ENCODE peak calls at places on chromosomes 4 and X, in five cellular contexts. One of them, this sample, is unnamed.

GRCh38 chr4:11605597-11605996 is 176.9 kb upstream of the HS3ST1 start:
- DNase-seq in HepG2: no peak
- DNase-seq in mammary epithelial cell: no peak
- DNase-seq in lower lobe of right lung: no peak
- DNase-seq in A549: no peak
- DNase-seq in this sample: no peak

GRCh38 chrX:136766785-136767103 is 14.0 kb downstream of the ARHGEF6 start:
- DNase-seq in A549: no peak
- DNase-seq in mammary epithelial cell: no peak
- DNase-seq in HepG2: no peak
- DNase-seq in lower lobe of right lung: no peak
- DNase-seq in this sample: no peak

GRCh38 chr4:113686950-113687718 is 74.4 kb downstream of the CAMK2D start:
- DNase-seq in lower lobe of right lung: no peak
- DNase-seq in HepG2: peak; percentile 11
- DNase-seq in A549: no peak
- DNase-seq in mammary epithelial cell: no peak
- DNase-seq in this sample: no peak

GRCh38 chr4:123452585-123452984 is 56.0 kb downstream of the SPRY1 start:
- DNase-seq in A549: peak; percentile 11
- DNase-seq in HepG2: peak; percentile 20
- DNase-seq in mammary epithelial cell: peak; percentile 91
- DNase-seq in lower lobe of right lung: peak; percentile 70
- DNase-seq in this sample: peak; percentile 69

GRCh38 chr4:151946718-151947117 is 185.9 kb upstream of the GATB start:
- DNase-seq in A549: no peak
- DNase-seq in mammary epithelial cell: no peak
- DNase-seq in HepG2: no peak
- DNase-seq in lower lobe of right lung: no peak
- DNase-seq in this sample: no peak

GRCh38 chr4:1216869-1217294 is 32.0 kb downstream of the CTBP1 start:
- DNase-seq in HepG2: no peak
- DNase-seq in lower lobe of right lung: no peak
- DNase-seq in A549: no peak
- DNase-seq in mammary epithelial cell: no peak
- DNase-seq in this sample: no peak

GRCh38 chr4:78510681-78511080 is 40.9 kb upstream of the ANXA3 start:
- DNase-seq in mammary epithelial cell: no peak
- DNase-seq in lower lobe of right lung: no peak
- DNase-seq in HepG2: no peak
- DNase-seq in A549: no peak
- DNase-seq in this sample: no peak

GRCh38 chrX:9646471-9647038 is 119.1 kb downstream of the GPR143 start:
- DNase-seq in lower lobe of right lung: no peak
- DNase-seq in mammary epithelial cell: no peak
- DNase-seq in HepG2: no peak
- DNase-seq in A549: no peak
- DNase-seq in this sample: no peak

GRCh38 chr4:60201052-60201673 is 999.0 kb upstream of the ADGRL3 start:
- DNase-seq in lower lobe of right lung: peak; percentile 39
- DNase-seq in HepG2: peak; percentile 24
- DNase-seq in A549: peak; percentile 45
- DNase-seq in mammary epithelial cell: peak; percentile 22
- DNase-seq in this sample: peak; percentile 32

GRCh38 chr4:168304744-168305459 is 13.7 kb downstream of the DDX60 start:
- DNase-seq in A549: peak; percentile 76
- DNase-seq in lower lobe of right lung: no peak
- DNase-seq in HepG2: no peak
- DNase-seq in mammary epithelial cell: peak; percentile 95
- DNase-seq in this sample: peak; percentile 72

GRCh38 chrX:22338740-22339139 is 66.0 kb downstream of the CBLL2 start:
- DNase-seq in lower lobe of right lung: no peak
- DNase-seq in A549: no peak
- DNase-seq in HepG2: no peak
- DNase-seq in mammary epithelial cell: peak; percentile 2
- DNase-seq in this sample: no peak

GRCh38 chr4:86963697-86964096 is 28.9 kb downstream of the AFF1 start:
- DNase-seq in lower lobe of right lung: no peak
- DNase-seq in HepG2: no peak
- DNase-seq in mammary epithelial cell: peak; percentile 73
- DNase-seq in A549: peak; percentile 78
- DNase-seq in this sample: no peak

GRCh38 chr4:55186123-55186522 is 60.7 kb upstream of the KDR start:
- DNase-seq in mammary epithelial cell: no peak
- DNase-seq in A549: no peak
- DNase-seq in lower lobe of right lung: no peak
- DNase-seq in HepG2: no peak
- DNase-seq in this sample: no peak

GRCh38 chrX:153970398-153971123 is 1.1 kb downstream of the HCFC1 start:
- DNase-seq in HepG2: peak; percentile 29
- DNase-seq in lower lobe of right lung: no peak
- DNase-seq in A549: peak; percentile 76
- DNase-seq in mammary epithelial cell: peak; percentile 47
- DNase-seq in this sample: no peak

GRCh38 chr4:64870558-64870957 is 461.3 kb upstream of the TECRL start:
- DNase-seq in HepG2: no peak
- DNase-seq in A549: no peak
- DNase-seq in mammary epithelial cell: no peak
- DNase-seq in lower lobe of right lung: no peak
- DNase-seq in this sample: no peak

GRCh38 chr4:6681191-6681590 is 12.5 kb upstream of the S100P start:
- DNase-seq in mammary epithelial cell: no peak
- DNase-seq in lower lobe of right lung: no peak
- DNase-seq in HepG2: no peak
- DNase-seq in A549: no peak
- DNase-seq in this sample: no peak

GRCh38 chr4:189940178-189941004 is at the start of gene FRG1:
- DNase-seq in A549: peak; percentile 93
- DNase-seq in mammary epithelial cell: peak; percentile 95
- DNase-seq in HepG2: peak; percentile 88
- DNase-seq in lower lobe of right lung: peak; percentile 96
- DNase-seq in this sample: peak; percentile 84

GRCh38 chr4:169208516-169208915 is 62.2 kb downstream of the SH3RF1 start:
- DNase-seq in lower lobe of right lung: no peak
- DNase-seq in HepG2: no peak
- DNase-seq in A549: no peak
- DNase-seq in mammary epithelial cell: peak; percentile 29
- DNase-seq in this sample: no peak

GRCh38 chr4:8101796-8102355 is 56.7 kb downstream of the ABLIM2 start:
- DNase-seq in lower lobe of right lung: no peak
- DNase-seq in mammary epithelial cell: no peak
- DNase-seq in A549: no peak
- DNase-seq in HepG2: no peak
- DNase-seq in this sample: no peak
- H3K27ac ChIP-seq in lower lobe of right lung: no peak overlapping the region
- H3K27ac ChIP-seq in mammary epithelial cell: no peak overlapping the region
- H3K27ac ChIP-seq in A549: peak overlapping the region; percentile 47
- H3K27ac ChIP-seq in HepG2: no peak overlapping the region
- H3K27ac ChIP-seq in this sample: peak overlapping the region; percentile 95

GRCh38 chr4:119559044-119559647 is 69.5 kb downstream of the PDE5A start:
- DNase-seq in lower lobe of right lung: no peak
- DNase-seq in mammary epithelial cell: peak; percentile 19
- DNase-seq in A549: peak; percentile 37
- DNase-seq in HepG2: peak; percentile 39
- DNase-seq in this sample: peak; percentile 21
- TF ChIP-seq CTCF in lower lobe of right lung: peak; percentile 46
- TF ChIP-seq CTCF in mammary epithelial cell: peak; percentile 52
- TF ChIP-seq CTCF in A549: peak; percentile 52
- TF ChIP-seq CTCF in HepG2: peak; percentile 33
- TF ChIP-seq CTCF in this sample: peak; percentile 45

GRCh38 chr4:164438321-164438720 is 315.6 kb upstream of the SMIM31 start:
- DNase-seq in mammary epithelial cell: peak; percentile 66
- DNase-seq in HepG2: no peak
- DNase-seq in lower lobe of right lung: no peak
- DNase-seq in A549: no peak
- DNase-seq in this sample: no peak

GRCh38 chr4:164439037-164439436 is 314.9 kb upstream of the SMIM31 start:
- DNase-seq in A549: no peak
- DNase-seq in HepG2: no peak
- DNase-seq in lower lobe of right lung: no peak
- DNase-seq in mammary epithelial cell: no peak
- DNase-seq in this sample: no peak

GRCh38 chr4:164440196-164440595 is 313.7 kb upstream of the SMIM31 start:
- DNase-seq in lower lobe of right lung: no peak
- DNase-seq in HepG2: no peak
- DNase-seq in mammary epithelial cell: peak; percentile 88
- DNase-seq in A549: no peak
- DNase-seq in this sample: peak; percentile 64

GRCh38 chr4:164442167-164442566 is 311.8 kb upstream of the SMIM31 start:
- DNase-seq in mammary epithelial cell: peak; percentile 38
- DNase-seq in A549: no peak
- DNase-seq in HepG2: no peak
- DNase-seq in lower lobe of right lung: no peak
- DNase-seq in this sample: peak; percentile 14

GRCh38 chr4:164441131-164441530 is 312.8 kb upstream of the SMIM31 start:
- DNase-seq in lower lobe of right lung: no peak
- DNase-seq in HepG2: no peak
- DNase-seq in A549: no peak
- DNase-seq in mammary epithelial cell: no peak
- DNase-seq in this sample: no peak
- H3K27ac ChIP-seq in lower lobe of right lung: no peak overlapping the region
- H3K27ac ChIP-seq in HepG2: no peak overlapping the region
- H3K27ac ChIP-seq in A549: no peak overlapping the region
- H3K27ac ChIP-seq in mammary epithelial cell: no peak overlapping the region
- H3K27ac ChIP-seq in this sample: no peak overlapping the region

GRCh38 chrX:138037548-138037947 is 471.6 kb downstream of the ZIC3 start:
- DNase-seq in lower lobe of right lung: no peak
- DNase-seq in A549: no peak
- DNase-seq in mammary epithelial cell: no peak
- DNase-seq in HepG2: no peak
- DNase-seq in this sample: no peak

GRCh38 chrX:138031715-138032114 is 465.8 kb downstream of the ZIC3 start:
- DNase-seq in HepG2: no peak
- DNase-seq in lower lobe of right lung: no peak
- DNase-seq in mammary epithelial cell: no peak
- DNase-seq in A549: no peak
- DNase-seq in this sample: no peak

DNA sequence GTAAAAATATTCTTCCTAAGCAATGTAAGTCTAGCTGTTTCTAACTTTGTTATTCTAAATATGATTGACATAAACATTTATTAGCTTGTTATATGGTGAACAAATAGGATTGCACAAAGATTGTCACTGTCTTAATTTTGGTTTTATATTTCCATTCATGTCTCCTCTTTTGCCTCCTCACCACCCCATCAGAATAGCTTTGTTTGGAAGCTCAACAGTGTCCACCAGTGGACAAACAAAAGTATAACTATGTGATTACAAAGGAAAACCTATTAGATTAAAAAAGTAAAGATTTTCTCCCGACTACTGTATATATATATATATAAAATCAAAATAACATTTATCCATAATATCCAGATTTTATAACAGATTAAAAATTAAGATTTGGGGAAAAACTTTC is 468.2 kb downstream of the ZIC3 start:
- DNase-seq in A549: peak; percentile 4
- DNase-seq in mammary epithelial cell: no peak
- DNase-seq in HepG2: no peak
- DNase-seq in lower lobe of right lung: no peak
- DNase-seq in this sample: no peak
- TF ChIP-seq CTCF in A549: no peak
- TF ChIP-seq CTCF in mammary epithelial cell: no peak
- TF ChIP-seq CTCF in HepG2: no peak
- TF ChIP-seq CTCF in lower lobe of right lung: no peak
- TF ChIP-seq CTCF in this sample: no peak

DNA sequence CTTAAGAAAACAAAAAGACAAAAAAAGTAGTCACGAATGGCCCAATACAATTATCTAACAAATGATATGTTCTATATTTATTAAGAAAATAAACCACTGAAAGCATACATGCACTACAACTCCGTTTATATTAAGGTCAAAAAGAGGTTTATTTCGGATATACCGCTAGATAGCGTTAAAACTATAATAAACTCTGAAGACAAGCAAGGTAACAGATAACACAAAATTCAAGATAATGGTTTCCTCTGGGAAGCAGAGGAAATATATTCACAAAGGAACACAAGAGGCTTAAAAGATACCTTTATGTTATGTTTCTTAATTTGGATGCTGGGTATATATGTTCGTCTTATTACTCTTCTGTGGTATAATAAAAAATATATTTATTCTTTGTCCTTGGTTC is 4.7 kb upstream of the FAM200B start:
- DNase-seq in A549: no peak
- DNase-seq in mammary epithelial cell: no peak
- DNase-seq in lower lobe of right lung: no peak
- DNase-seq in HepG2: no peak
- DNase-seq in this sample: no peak
- H3K27ac ChIP-seq in A549: peak overlapping the region; percentile 80
- H3K27ac ChIP-seq in mammary epithelial cell: peak overlapping the region; percentile 53
- H3K27ac ChIP-seq in lower lobe of right lung: no peak overlapping the region
- H3K27ac ChIP-seq in HepG2: peak overlapping the region; percentile 49
- H3K27ac ChIP-seq in this sample: no peak overlapping the region

DNA sequence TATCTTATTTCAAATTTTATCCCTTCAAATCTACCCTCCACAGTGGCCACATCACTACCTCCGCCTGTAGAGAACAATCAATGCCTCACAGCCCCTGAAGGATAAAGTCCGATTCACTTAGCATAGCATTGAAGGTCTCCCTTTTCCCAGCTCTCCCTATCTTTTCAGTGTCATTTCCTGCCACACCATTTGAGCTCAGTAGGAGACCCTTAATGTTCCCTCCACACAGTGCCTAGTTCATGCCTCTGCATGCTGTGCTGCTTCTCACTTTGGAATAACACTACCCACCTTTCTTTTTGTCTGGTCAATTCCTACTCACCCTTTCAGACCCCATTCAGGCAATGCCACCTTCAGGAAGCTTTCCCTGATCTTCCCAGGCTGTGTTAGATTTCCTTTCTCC is 23.6 kb upstream of the SCOC start:
- DNase-seq in mammary epithelial cell: no peak
- DNase-seq in lower lobe of right lung: no peak
- DNase-seq in A549: no peak
- DNase-seq in HepG2: no peak
- DNase-seq in this sample: no peak
- TF ChIP-seq CTCF in mammary epithelial cell: no peak
- TF ChIP-seq CTCF in lower lobe of right lung: no peak
- TF ChIP-seq CTCF in A549: no peak
- TF ChIP-seq CTCF in HepG2: no peak
- TF ChIP-seq CTCF in this sample: no peak

GRCh38 chr4:38154681-38155588 is 194.7 kb downstream of the PTTG2 start:
- DNase-seq in HepG2: no peak
- DNase-seq in lower lobe of right lung: peak; percentile 77
- DNase-seq in A549: peak; percentile 80
- DNase-seq in mammary epithelial cell: peak; percentile 54
- DNase-seq in this sample: peak; percentile 35
- H3K27ac ChIP-seq in HepG2: no peak overlapping the region
- H3K27ac ChIP-seq in lower lobe of right lung: peak overlapping the region; percentile 50
- H3K27ac ChIP-seq in A549: peak overlapping the region; percentile 89
- H3K27ac ChIP-seq in mammary epithelial cell: no peak overlapping the region
- H3K27ac ChIP-seq in this sample: peak overlapping the region; percentile 100

GRCh38 chr4:181582595-181582994 is 660.6 kb upstream of the TENM3 start:
- DNase-seq in HepG2: no peak
- DNase-seq in lower lobe of right lung: no peak
- DNase-seq in A549: peak; percentile 1
- DNase-seq in mammary epithelial cell: no peak
- DNase-seq in this sample: no peak
- TF ChIP-seq CTCF in HepG2: peak; percentile 24
- TF ChIP-seq CTCF in lower lobe of right lung: no peak
- TF ChIP-seq CTCF in A549: no peak
- TF ChIP-seq CTCF in mammary epithelial cell: peak; percentile 25
- TF ChIP-seq CTCF in this sample: no peak